ENCODE peak calls at places on chromosomes 2 and 18, in ten cellular contexts. A is A549, P is sigmoid colon, K is K562, F is testis, U is spleen, T is prostate gland, M is cardiac muscle cell, G is H9, D is heart right ventricle. Q is an unnamed sample.
A peak's percentile ranks its signal among the peaks of the same experiment; 100 is the strongest.

GRCh38 chr2:24421668-24422067 is 61.3 kb upstream of the ITSN2 start:
- DNase-seq in G (peak; percentile 69), K (peak; percentile 19), U (no peak), A (peak; percentile 66), P (no peak), D (peak; percentile 75), T (peak; percentile 36), F (peak; percentile 87), M (peak; percentile 76), Q (peak; percentile 60)

GRCh38 chr2:213995400-213996105 is 415.3 kb upstream of the VWC2L start:
- DNase-seq in P (no peak), K (no peak), D (no peak), G (no peak), A (peak; percentile 86), F (no peak), T (no peak), U (no peak), M (peak; percentile 71), Q (no peak)

GRCh38 chr2:75276093-75277055 is 77.1 kb upstream of the TACR1 start:
- DNase-seq in G (no peak), U (no peak), A (peak; percentile 47), D (no peak), K (no peak), F (no peak), P (no peak), M (peak; percentile 32), T (no peak), Q (no peak)

GRCh38 chr2:187964742-187965141 is 326.9 kb upstream of the GULP1 start:
- DNase-seq in G (no peak), F (no peak), T (no peak), M (peak; percentile 9), P (no peak), K (no peak), A (no peak), U (no peak), D (no peak), Q (no peak)

GRCh38 chr2:20288941-20289340 is 61.7 kb downstream of the PUM2 start:
- DNase-seq in M (no peak), D (no peak), U (no peak), A (peak; percentile 59), G (no peak), F (no peak), T (no peak), K (peak; percentile 37), P (no peak), Q (no peak)

GRCh38 chr2:3787768-3788167 is 84.4 kb downstream of the DCDC2C start:
- DNase-seq in G (no peak), D (no peak), P (no peak), T (no peak), A (no peak), F (no peak), M (no peak), K (no peak), U (no peak), Q (no peak)

GRCh38 chr2:74957886-74958276 is 562 bp upstream of the POLE4 start:
- DNase-seq in A (no peak), P (no peak), M (no peak), T (no peak), U (no peak), K (no peak), D (no peak), F (no peak), G (no peak), Q (no peak)

GRCh38 chr18:37521500-37522465 is 43.8 kb downstream of the CELF4 start:
- DNase-seq in G (no peak), F (no peak), M (no peak), P (no peak), U (no peak), T (no peak), A (no peak), D (no peak), K (no peak), Q (no peak)

GRCh38 chr2:71945133-71945959 is 202.3 kb downstream of the CYP26B1 start:
- DNase-seq in U (peak; percentile 44), T (no peak), P (no peak), F (no peak), M (no peak), A (no peak), G (peak; percentile 12), K (no peak), D (no peak), Q (no peak)
- TF ChIP-seq CTCF in U (no peak), T (no peak), P (no peak), F (no peak), M (no peak), A (no peak), G (no peak), K (no peak), D (no peak), Q (no peak)

GRCh38 chr2:212957624-212958023 is 193.8 kb downstream of the IKZF2 start:
- DNase-seq in D (no peak), T (no peak), K (no peak), U (no peak), M (no peak), F (no peak), A (no peak), P (no peak), G (no peak), Q (no peak)

GRCh38 chr2:212958757-212959295 is 192.6 kb downstream of the IKZF2 start:
- DNase-seq in A (no peak), D (no peak), K (no peak), U (no peak), P (no peak), M (peak; percentile 34), G (no peak), T (no peak), F (no peak), Q (no peak)

GRCh38 chr2:212957184-212957583 is 194.2 kb downstream of the IKZF2 start:
- DNase-seq in G (no peak), K (no peak), A (no peak), D (no peak), T (no peak), M (no peak), F (no peak), P (no peak), U (no peak), Q (no peak)

GRCh38 chr2:212959469-212960117 is 191.8 kb downstream of the IKZF2 start:
- DNase-seq in U (no peak), K (no peak), T (no peak), D (no peak), A (no peak), G (no peak), P (no peak), M (no peak), F (no peak), Q (no peak)

DNA sequence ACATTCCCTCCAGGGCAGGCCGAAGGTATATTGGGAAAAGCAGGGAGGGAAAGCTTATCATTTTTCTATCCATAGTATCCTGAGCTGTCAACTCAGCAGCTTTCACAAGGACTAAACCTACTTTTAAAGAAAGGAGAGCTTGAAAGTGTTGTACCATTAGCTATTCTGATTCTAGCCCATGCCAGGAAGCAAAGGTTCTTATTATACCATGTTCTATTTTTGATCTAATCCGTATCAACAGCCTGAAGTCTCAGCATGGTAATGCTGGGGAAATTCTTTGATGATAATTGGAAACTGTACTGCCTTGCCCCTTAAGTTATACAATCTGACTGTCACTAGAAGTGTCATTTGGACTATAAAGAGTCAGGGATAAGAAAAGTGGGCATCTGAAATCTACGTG is 193.3 kb downstream of the IKZF2 start:
- DNase-seq in D (no peak), T (no peak), F (no peak), A (no peak), P (no peak), U (no peak), K (no peak), M (no peak), G (no peak), Q (no peak)
- H3K4me1 ChIP-seq in D (peaks cover 31% of the 10 kb centered on the region), T (no peaks in the 10 kb centered on the region), F (no peaks in the 10 kb centered on the region), A (no peaks in the 10 kb centered on the region), P (no peaks in the 10 kb centered on the region), U (no peaks in the 10 kb centered on the region), K (no peaks in the 10 kb centered on the region), M (peaks cover 20% of the 10 kb centered on the region), G (peaks cover 8% of the 10 kb centered on the region), Q (peaks cover 21% of the 10 kb centered on the region)

GRCh38 chr2:10915731-10916331 is 4.1 kb downstream of the KCNF1 start:
- DNase-seq in A (no peak), K (no peak), D (no peak), G (peak; percentile 41), T (no peak), U (peak; percentile 62), F (no peak), P (peak; percentile 53), M (no peak), Q (no peak)

GRCh38 chr2:10913501-10914271 is 2.0 kb downstream of the KCNF1 start:
- DNase-seq in G (peak; percentile 29), T (no peak), P (peak; percentile 59), D (no peak), F (no peak), M (no peak), K (no peak), A (no peak), U (peak; percentile 57), Q (no peak)

GRCh38 chr2:10916953-10917352 is 5.2 kb downstream of the KCNF1 start:
- DNase-seq in T (no peak), K (no peak), U (no peak), D (no peak), A (no peak), M (no peak), P (no peak), G (peak; percentile 4), F (no peak), Q (no peak)

GRCh38 chr2:10914272-10914693 is 2.5 kb downstream of the KCNF1 start:
- DNase-seq in P (peak; percentile 60), D (no peak), G (peak; percentile 77), K (peak; percentile 44), A (peak; percentile 57), M (no peak), F (no peak), T (no peak), U (peak; percentile 51), Q (peak; percentile 33)

GRCh38 chr2:10915236-10915635 is 3.5 kb downstream of the KCNF1 start:
- DNase-seq in K (no peak), A (no peak), D (no peak), P (peak; percentile 40), F (no peak), G (peak; percentile 19), T (no peak), M (no peak), U (no peak), Q (no peak)
- H3K27ac ChIP-seq in K (no peak overlapping the region), A (no peak overlapping the region), D (no peak overlapping the region), P (no peak overlapping the region), F (no peak overlapping the region), G (no peak overlapping the region), T (no peak overlapping the region), M (no peak overlapping the region), U (no peak overlapping the region), Q (no peak overlapping the region)

GRCh38 chr2:238257786-238258700 is 18.2 kb upstream of the HES6 start:
- DNase-seq in D (no peak), K (no peak), G (no peak), T (no peak), P (peak; percentile 46), U (peak; percentile 37), A (no peak), M (no peak), F (no peak), Q (no peak)

GRCh38 chr2:238260879-238261278 is 21.0 kb upstream of the HES6 start:
- DNase-seq in T (no peak), M (peak; percentile 32), K (no peak), D (no peak), P (no peak), G (no peak), F (peak; percentile 39), A (no peak), U (no peak), Q (peak; percentile 63)

GRCh38 chr2:238261718-238262375 is 22.0 kb upstream of the HES6 start:
- DNase-seq in T (no peak), D (no peak), K (no peak), A (no peak), U (no peak), M (no peak), P (peak; percentile 50), F (no peak), G (no peak), Q (no peak)

GRCh38 chr2:238256594-238257104 is 16.8 kb upstream of the HES6 start:
- DNase-seq in F (peak; percentile 91), G (peak; percentile 97), T (peak; percentile 90), U (peak; percentile 88), M (peak; percentile 78), A (peak; percentile 95), P (peak; percentile 71), D (peak; percentile 57), K (peak; percentile 76), Q (peak; percentile 78)

GRCh38 chr2:238259085-238260020 is 19.5 kb upstream of the HES6 start:
- DNase-seq in U (no peak), F (no peak), D (no peak), T (no peak), A (peak; percentile 42), K (no peak), G (no peak), M (no peak), P (no peak), Q (no peak)
- TF ChIP-seq CTCF in U (no peak), F (peak; percentile 2), D (no peak), T (no peak), A (no peak), K (peak; percentile 3), G (no peak), M (peak; percentile 15), P (no peak), Q (no peak)

Q was measured in heart left ventricle.